ENCODE peak calls at places on chromosomes 6 and 20, in four cellular contexts. I is upper lobe of left lung, W is heart right ventricle, E is lower lobe of right lung. N is an unnamed sample.

GRCh38 chr20:47665221-47665991 is 119.9 kb downstream of the SULF2 start:
- DNase-seq in I (peak), E (no peak), W (no peak), N (no peak)

GRCh38 chr6:4398806-4399205 is 263.4 kb upstream of the ECI2 start:
- DNase-seq in I (no peak), W (no peak), E (no peak), N (no peak)

GRCh38 chr20:24676978-24677370 is 207.5 kb downstream of the SYNDIG1 start:
- DNase-seq in E (no peak), W (no peak), I (no peak), N (no peak)

GRCh38 chr6:125584468-125584939 is 164.9 kb upstream of the HEY2 start:
- DNase-seq in I (peak), E (no peak), W (peak), N (no peak)

GRCh38 chr6:28543671-28544131 is 18.0 kb downstream of the GPX5 start:
- DNase-seq in I (peak), E (no peak), W (no peak), N (no peak)

GRCh38 chr6:8387942-8388437 is 47.4 kb downstream of the SLC35B3 start:
- DNase-seq in I (no peak), W (no peak), E (no peak), N (no peak)

GRCh38 chr20:17518339-17519052 is 12.7 kb downstream of the BFSP1 start:
- DNase-seq in I (no peak), E (peak), W (no peak), N (peak)

GRCh38 chr6:133707456-133707855 is 181.5 kb upstream of the TCF21 start:
- DNase-seq in I (no peak), W (no peak), E (no peak), N (no peak)

GRCh38 chr6:69935079-69935478 is 68.7 kb downstream of the COL19A1 start:
- DNase-seq in E (no peak), I (no peak), W (no peak), N (no peak)

GRCh38 chr20:64152906-64153305 is 11.3 kb upstream of the MYT1 start:
- DNase-seq in I (peak), E (peak), W (no peak), N (no peak)

GRCh38 chr6:6858533-6858982 is 249.2 kb upstream of the RREB1 start:
- DNase-seq in E (no peak), I (no peak), W (no peak), N (no peak)

GRCh38 chr6:41748542-41748941 is 1.3 kb upstream of the PGC start:
- DNase-seq in E (no peak), I (no peak), W (no peak), N (no peak)

GRCh38 chr6:43934183-43934802 is 164.3 kb downstream of the VEGFA start:
- DNase-seq in W (no peak), I (no peak), E (no peak), N (no peak)

GRCh38 chr6:34531580-34532201 is 24.4 kb downstream of the SPDEF start:
- DNase-seq in E (no peak), W (peak), I (peak), N (peak)

GRCh38 chr6:21371676-21372161 is 221.8 kb upstream of the SOX4 start:
- DNase-seq in I (no peak), W (no peak), E (no peak), N (peak)

GRCh38 chr20:40090236-40090635 is 598.8 kb downstream of the MAFB start:
- DNase-seq in W (no peak), I (no peak), E (no peak), N (no peak)

GRCh38 chr20:54355631-54356280 is 119.6 kb upstream of the DOK5 start:
- DNase-seq in E (no peak), W (no peak), I (no peak), N (no peak)

GRCh38 chr20:57322476-57322875 is 7.1 kb upstream of the SPO11 start:
- DNase-seq in E (no peak), W (no peak), I (no peak), N (peak)

GRCh38 chr6:134117409-134117808 is 65.0 kb upstream of the SLC2A12 start:
- DNase-seq in I (no peak), W (no peak), E (no peak), N (no peak)

GRCh38 chr6:150924808-150925654 is 59.5 kb downstream of the MTHFD1L start:
- DNase-seq in I (no peak), E (no peak), W (no peak), N (peak)

GRCh38 chr6:142940487-142940886 is 4.5 kb downstream of the HIVEP2 start:
- DNase-seq in I (no peak), W (no peak), E (no peak), N (no peak)

GRCh38 chr6:12280458-12280857 is 9.7 kb upstream of the EDN1 start:
- DNase-seq in I (no peak), E (no peak), W (no peak), N (no peak)

GRCh38 chr6:12196326-12196936 is 93.7 kb upstream of the EDN1 start:
- DNase-seq in E (no peak), I (no peak), W (no peak), N (no peak)

GRCh38 chr6:142784344-142784743 is 160.6 kb downstream of the HIVEP2 start:
- DNase-seq in W (no peak), E (no peak), I (no peak), N (no peak)

GRCh38 chr6:159097256-159097655 is 52.5 kb upstream of the TAGAP start:
- DNase-seq in I (no peak), E (no peak), W (no peak), N (no peak)

GRCh38 chr6:4074478-4075235 is 4.3 kb downstream of the FAM217A start:
- DNase-seq in W (no peak), E (no peak), I (no peak), N (no peak)

GRCh38 chr6:135209803-135210202 is 28.7 kb downstream of the MYB start:
- DNase-seq in W (no peak), I (no peak), E (no peak), N (no peak)

GRCh38 chr6:17968081-17968518 is 19.3 kb downstream of the KIF13A start:
- DNase-seq in I (no peak), E (no peak), W (no peak), N (no peak)

GRCh38 chr6:41071501-41071922 is 644 bp downstream of the OARD1 start:
- DNase-seq in I (peak), E (peak), W (peak), N (no peak)

GRCh38 chr6:134340574-134340973 is 22.7 kb upstream of the SGK1 start:
- DNase-seq in I (no peak), E (no peak), W (no peak), N (no peak)

GRCh38 chr6:3740551-3741476 is 10.7 kb downstream of the PXDC1 start:
- DNase-seq in I (no peak), E (no peak), W (no peak), N (no peak)

GRCh38 chr6:49565855-49566254 is 15.4 kb downstream of the C6orf141 start:
- DNase-seq in W (no peak), I (no peak), E (no peak), N (no peak)
- H3K4me3 ChIP-seq in W (no peak), I (no peak), E (no peak), N (no peak)

GRCh38 chr6:130043344-130043743 is 25.0 kb downstream of the L3MBTL3 start:
- DNase-seq in E (no peak), I (no peak), W (no peak), N (no peak)
- H3K4me3 ChIP-seq in E (no peak), I (no peak), W (no peak), N (no peak)

DNA sequence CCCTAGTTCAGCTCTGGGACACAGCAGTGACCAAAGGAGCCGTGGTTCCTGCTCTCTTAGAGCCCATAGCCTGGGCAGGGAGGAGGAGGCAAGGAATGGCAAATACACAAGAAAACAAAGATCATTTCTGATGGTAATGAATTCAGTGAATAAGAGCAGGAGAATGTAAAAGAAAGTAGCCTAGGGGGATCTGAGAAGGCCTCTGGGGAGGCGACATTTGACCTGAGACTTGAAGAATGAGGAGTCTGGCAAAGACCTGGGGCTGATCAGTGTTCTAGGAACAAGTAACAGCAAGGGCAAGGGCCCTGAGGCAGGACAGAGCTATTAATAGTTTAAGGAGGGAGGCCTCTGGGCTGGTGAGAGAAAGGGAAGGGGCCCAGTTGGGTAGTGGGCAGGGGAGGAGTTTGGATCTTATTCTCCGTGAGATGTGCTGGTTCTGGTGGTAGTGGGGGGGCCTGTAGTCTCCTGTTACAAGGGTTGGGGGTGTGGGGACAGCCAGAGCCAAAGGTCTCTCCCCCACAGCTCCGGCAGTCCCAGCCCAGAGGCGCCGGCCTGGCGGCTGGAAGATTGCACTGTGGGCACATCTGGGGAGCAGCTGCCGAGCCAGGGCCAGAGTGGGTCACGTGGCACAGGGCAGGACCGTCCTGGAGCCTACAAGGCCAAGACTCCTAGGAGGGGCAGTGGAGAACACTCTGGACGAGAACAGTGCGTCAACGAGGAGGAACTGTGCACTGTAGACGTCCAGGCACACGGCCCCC is 9.3 kb upstream of the ID1 start:
- DNase-seq in W (peak), I (peak), E (peak), N (peak)
- H3K4me3 ChIP-seq in W (no peak), I (no peak), E (no peak), N (no peak)

GRCh38 chr20:433300-433975 is 25.3 kb downstream of the RBCK1 start:
- DNase-seq in E (no peak), I (no peak), W (no peak), N (peak)
- H3K4me3 ChIP-seq in E (no peak), I (no peak), W (no peak), N (no peak)

GRCh38 chr6:100455230-100456124 is 9.2 kb downstream of the SIM1 start:
- DNase-seq in W (no peak), I (peak), E (no peak), N (no peak)

GRCh38 chr6:100452998-100453397 is 11.7 kb downstream of the SIM1 start:
- DNase-seq in E (no peak), W (no peak), I (no peak), N (no peak)

GRCh38 chr6:100453701-100454521 is 10.8 kb downstream of the SIM1 start:
- DNase-seq in I (peak), E (no peak), W (no peak), N (no peak)

GRCh38 chr6:100456178-100456880 is 8.4 kb downstream of the SIM1 start:
- DNase-seq in E (no peak), I (no peak), W (no peak), N (no peak)

GRCh38 chr6:100454571-100455229 is 10.0 kb downstream of the SIM1 start:
- DNase-seq in W (no peak), E (no peak), I (no peak), N (no peak)
- H3K4me3 ChIP-seq in W (no peak), E (no peak), I (no peak), N (no peak)

DNA sequence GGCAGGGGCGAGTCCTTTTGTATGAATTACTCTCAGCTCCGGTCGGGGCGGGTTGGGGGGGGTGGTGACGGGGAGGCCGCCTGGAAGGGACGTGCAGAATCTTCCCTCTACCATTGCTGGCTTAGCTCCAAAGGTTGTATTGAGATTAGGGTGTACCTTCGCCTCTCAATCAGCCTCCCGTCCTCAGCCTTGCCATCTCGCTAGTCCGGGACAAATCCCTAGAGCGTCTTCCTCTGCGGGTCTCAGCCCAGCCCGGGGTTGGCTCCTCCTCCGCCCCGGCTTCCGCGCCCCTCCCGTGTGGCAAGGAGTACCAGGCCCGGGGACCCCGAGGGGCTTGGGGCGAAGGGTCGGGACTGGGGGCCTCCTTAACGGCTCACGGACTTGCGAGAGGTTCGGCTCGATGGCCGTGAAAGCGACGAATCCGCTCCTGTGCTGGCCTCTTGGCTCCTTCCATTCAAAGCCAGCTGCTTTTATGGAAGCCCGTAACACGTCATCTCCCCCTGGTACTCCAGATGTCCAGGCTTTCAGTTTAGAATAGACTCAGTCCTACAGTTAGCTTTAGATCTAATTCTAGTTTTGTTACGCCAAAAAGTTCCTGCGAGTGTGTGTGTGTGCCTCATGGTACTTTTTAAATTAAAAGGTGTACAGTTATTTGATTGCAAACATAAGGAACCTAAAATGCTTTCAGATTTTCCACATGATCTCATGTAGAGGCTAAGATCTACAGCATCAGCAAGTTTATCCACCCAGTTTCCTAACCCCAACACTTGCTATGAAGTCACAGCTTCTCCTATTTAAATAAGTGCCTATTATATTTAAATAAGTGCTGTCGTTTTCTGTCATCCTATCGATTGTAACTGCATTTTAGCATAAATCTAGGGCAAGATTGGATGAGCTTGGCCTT is 771 bp upstream of the EEF1A1 start:
- DNase-seq in W (peak), I (peak), E (peak), N (no peak)
- H3K4me3 ChIP-seq in W (peak), I (peak), E (peak), N (peak)

N was measured in lower leg skin.